ENCODE peak calls at places on chromosome 10, in nine cellular contexts. Y, H, W, I, Q, S, R, B and E are unnamed samples.

GRCh38 chr10:133113146-133113830 is 25.6 kb downstream of the ADGRA1 start:
- DNase-seq in Y (no peak), H (no peak), W (no peak), I (no peak), Q (no peak), S (no peak), R (no peak), B (no peak), E (no peak)

GRCh38 chr10:58782876-58783859 is 270.5 kb downstream of the BICC1 start:
- DNase-seq in Y (no peak), H (no peak), W (no peak), I (no peak), Q (peak), S (no peak), R (no peak), B (no peak), E (no peak)

GRCh38 chr10:2897619-2898508 is 169.5 kb upstream of the PFKP start:
- DNase-seq in Y (peak), H (peak), W (no peak), I (peak), Q (no peak), S (no peak), R (no peak), B (no peak), E (no peak)

GRCh38 chr10:43217563-43218205 is 49.2 kb downstream of the RASGEF1A start:
- DNase-seq in Y (no peak), H (no peak), W (no peak), I (no peak), Q (no peak), S (no peak), R (no peak), B (no peak), E (no peak)

GRCh38 chr10:66394287-66395063 is 531.4 kb upstream of the LRRTM3 start:
- DNase-seq in Y (no peak), H (no peak), W (no peak), I (no peak), Q (no peak), S (no peak), R (no peak), B (no peak), E (no peak)

GRCh38 chr10:46080886-46081285 is 34.8 kb upstream of the MSMB start:
- DNase-seq in Y (no peak), H (no peak), W (no peak), I (no peak), Q (no peak), S (no peak), R (no peak), B (no peak), E (no peak)

GRCh38 chr10:112471878-112472487 is 25.0 kb downstream of the VTI1A start:
- DNase-seq in Y (no peak), H (peak), W (no peak), I (no peak), Q (peak), S (peak), R (peak), B (no peak), E (no peak)

GRCh38 chr10:13686331-13686752 is 99.6 kb downstream of the PRPF18 start:
- DNase-seq in Y (no peak), H (peak), W (no peak), I (no peak), Q (peak), S (peak), R (no peak), B (no peak), E (no peak)

GRCh38 chr10:119006451-119007210 is 22.9 kb upstream of the NANOS1 start:
- DNase-seq in Y (no peak), H (peak), W (peak), I (no peak), Q (peak), S (peak), R (peak), B (no peak), E (no peak)

GRCh38 chr10:133230387-133231195 is 574 bp downstream of the UTF1 start:
- DNase-seq in Y (peak), H (no peak), W (no peak), I (peak), Q (no peak), S (no peak), R (no peak), B (no peak), E (no peak)

GRCh38 chr10:59585046-59585700 is 124.5 kb downstream of the SLC16A9 start:
- DNase-seq in Y (no peak), H (peak), W (no peak), I (no peak), Q (peak), S (peak), R (no peak), B (no peak), E (peak)